ENCODE peak calls at places on chromosomes 4 and X, in four cellular contexts. G, O, B and C are unnamed samples.

GRCh38 chr4:88514557-88515511 is 8.7 kb downstream of the PYURF start:
- DNase-seq in G (no peak), O (no peak), B (no peak), C (no peak)

GRCh38 chr4:15469402-15470148 is at the start of gene CC2D2A:
- DNase-seq in G (no peak), O (no peak), B (no peak), C (peak; percentile 29)

GRCh38 chrX:123959281-123960063 is 2.0 kb upstream of the STAG2 start:
- DNase-seq in G (no peak), O (peak; percentile 79), B (peak; percentile 59), C (peak; percentile 38)

GRCh38 chrX:56564182-56564885 is 907 bp downstream of the UBQLN2 start:
- DNase-seq in G (peak; percentile 37), O (peak; percentile 27), B (peak; percentile 15), C (no peak)

GRCh38 chr4:8773124-8773931 is 98.3 kb downstream of the HMX1 start:
- DNase-seq in G (no peak), O (peak; percentile 9), B (no peak), C (peak; percentile 73)

GRCh38 chr4:39026096-39026495 is 6.1 kb downstream of the TMEM156 start:
- DNase-seq in G (no peak), O (no peak), B (no peak), C (no peak)

GRCh38 chrX:22559506-22559905 is 286.8 kb downstream of the CBLL2 start:
- DNase-seq in G (no peak), O (no peak), B (no peak), C (no peak)

GRCh38 chrX:68146054-68146453 is 287.2 kb downstream of the OPHN1 start:
- DNase-seq in G (no peak), O (no peak), B (no peak), C (no peak)

GRCh38 chr4:11488657-11489448 is 60.2 kb upstream of the HS3ST1 start:
- DNase-seq in G (no peak), O (no peak), B (no peak), C (no peak)

GRCh38 chr4:40280586-40280985 is 54.5 kb upstream of the CHRNA9 start:
- DNase-seq in G (no peak), O (no peak), B (no peak), C (no peak)

GRCh38 chr4:171929907-171930306 is 116.7 kb downstream of the GALNTL6 start:
- DNase-seq in G (no peak), O (no peak), B (no peak), C (no peak)

GRCh38 chr4:108425988-108426387 is 194.4 kb upstream of the RPL34 start:
- DNase-seq in G (no peak), O (no peak), B (no peak), C (no peak)

GRCh38 chr4:108492816-108493595 is 127.4 kb upstream of the RPL34 start:
- DNase-seq in G (peak; percentile 79), O (no peak), B (no peak), C (no peak)

GRCh38 chr4:173333658-173334084 is 487 bp downstream of the HMGB2 start:
- DNase-seq in G (no peak), O (peak; percentile 82), B (peak; percentile 22), C (peak; percentile 63)

GRCh38 chrX:49070988-49071387 is 2.8 kb downstream of the PRAF2 start:
- DNase-seq in G (no peak), O (no peak), B (no peak), C (no peak)

GRCh38 chrX:49072712-49073095 is 1.1 kb downstream of the PRAF2 start:
- DNase-seq in G (no peak), O (no peak), B (no peak), C (no peak)

GRCh38 chrX:49075347-49075746 is 1.5 kb upstream of the PRAF2 start:
- DNase-seq in G (no peak), O (no peak), B (no peak), C (no peak)

GRCh38 chrX:49071877-49072711 is 1.7 kb downstream of the PRAF2 start:
- DNase-seq in G (peak; percentile 60), O (peak; percentile 76), B (peak; percentile 68), C (peak; percentile 89)

GRCh38 chrX:49073641-49074575 is at the start of gene PRAF2:
- DNase-seq in G (peak; percentile 85), O (peak; percentile 91), B (peak; percentile 89), C (peak; percentile 95)
- TF ChIP-seq POLR2A in G (no peak), O (no peak), B (peak; percentile 58), C (peak; percentile 43)

GRCh38 chr4:6673660-6674499 is 19.8 kb upstream of the S100P start:
- DNase-seq in G (peak; percentile 92), O (peak; percentile 96), B (peak; percentile 81), C (peak; percentile 96)
- TF ChIP-seq CTCF in G (no peak), O (no peak), B (peak; percentile 44), C (no peak)

DNA sequence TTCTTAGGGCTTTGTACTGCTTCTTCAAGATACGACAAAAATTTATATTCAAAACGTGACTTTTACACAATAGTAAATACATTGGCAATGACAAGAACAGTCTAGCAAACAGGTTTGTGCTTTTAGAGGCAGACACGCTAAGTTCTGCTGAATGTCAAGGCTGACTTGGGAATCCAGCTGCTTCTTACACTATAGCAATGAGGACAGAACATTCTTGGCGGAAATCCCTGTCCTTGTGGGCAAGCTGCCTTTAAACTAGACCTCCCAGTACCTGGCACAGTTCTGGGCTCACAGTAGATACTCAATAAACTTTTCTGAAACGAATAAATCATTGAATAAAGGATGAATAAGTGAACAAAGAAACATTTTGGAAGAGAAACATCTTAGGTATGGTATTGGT is 148.2 kb downstream of the RASL11B start:
- DNase-seq in G (no peak), O (peak; percentile 86), B (peak; percentile 70), C (no peak)
- TF ChIP-seq EP300 in G (no peak), O (peak; percentile 63), B (peak; percentile 37), C (no peak)

GRCh38 chrX:86051741-86052140 is 4.4 kb upstream of the CHM start:
- DNase-seq in G (no peak), O (no peak), B (no peak), C (no peak)

GRCh38 chrX:86044210-86044609 is 3.1 kb downstream of the CHM start:
- DNase-seq in G (no peak), O (no peak), B (no peak), C (no peak)

DNA sequence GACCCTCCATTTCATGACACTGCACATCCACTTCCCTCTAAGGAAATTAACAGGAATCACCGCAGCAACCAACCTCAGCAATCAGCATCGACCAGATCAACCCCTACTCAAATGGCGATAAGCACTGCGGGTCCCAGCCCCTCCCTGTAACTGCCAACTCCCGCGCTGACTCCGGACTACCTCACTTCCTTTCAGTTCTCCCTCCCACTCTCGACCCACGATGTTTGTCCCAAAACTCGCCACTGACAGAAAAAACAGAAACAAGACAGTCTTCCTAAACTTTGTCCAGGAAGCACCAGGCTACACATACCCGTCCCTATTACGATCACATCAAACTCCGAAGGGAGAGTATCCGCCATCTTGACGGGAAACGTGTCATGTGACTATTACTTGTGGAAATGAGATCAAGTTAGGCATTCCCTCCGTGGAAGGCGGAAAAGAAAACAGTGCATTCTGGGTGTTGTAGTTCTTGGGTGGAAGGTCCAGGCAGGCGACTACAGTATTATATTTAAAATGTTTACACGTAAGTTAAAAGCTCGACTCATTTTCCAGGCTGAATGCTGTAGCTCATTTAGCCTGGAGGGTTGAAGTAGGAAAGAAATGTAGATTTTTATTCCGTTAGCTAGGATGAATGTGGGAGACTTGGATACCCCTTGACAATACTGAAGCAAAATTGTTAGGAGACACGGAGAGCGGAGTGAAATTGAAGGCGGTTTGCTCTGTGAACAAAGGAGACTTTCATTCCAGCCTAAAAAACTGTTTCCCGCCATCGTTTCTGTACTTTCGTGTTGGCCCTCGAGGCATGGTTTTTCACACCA is at the start of gene CHM:
- DNase-seq in G (peak; percentile 52), O (peak; percentile 52), B (peak; percentile 71), C (peak; percentile 66)
- TF ChIP-seq POLR2A in G (peak; percentile 61), O (peak; percentile 33), B (peak; percentile 57), C (no peak)

DNA sequence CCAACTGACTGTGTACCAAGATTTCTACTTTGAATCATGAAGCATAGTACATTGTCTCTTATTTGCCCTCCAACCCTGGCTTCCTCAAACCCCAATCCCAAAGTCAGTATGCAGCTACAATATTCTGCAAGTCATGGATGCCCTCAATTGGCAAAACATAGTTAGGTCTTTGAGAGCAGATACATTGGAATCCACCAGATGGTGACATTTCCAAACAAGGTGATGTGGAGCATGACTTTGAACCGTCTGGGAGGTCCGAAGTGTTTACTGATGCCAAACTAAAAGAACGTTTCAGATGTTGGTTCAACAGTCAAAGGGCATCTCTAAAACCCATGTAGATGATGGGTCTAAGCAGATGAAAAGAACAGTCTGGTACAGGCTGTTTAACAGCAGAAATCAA is 43.7 kb upstream of the FRMD7 start:
- DNase-seq in G (no peak), O (no peak), B (no peak), C (no peak)
- TF ChIP-seq CTCF in G (no peak), O (no peak), B (no peak), C (no peak)

DNA sequence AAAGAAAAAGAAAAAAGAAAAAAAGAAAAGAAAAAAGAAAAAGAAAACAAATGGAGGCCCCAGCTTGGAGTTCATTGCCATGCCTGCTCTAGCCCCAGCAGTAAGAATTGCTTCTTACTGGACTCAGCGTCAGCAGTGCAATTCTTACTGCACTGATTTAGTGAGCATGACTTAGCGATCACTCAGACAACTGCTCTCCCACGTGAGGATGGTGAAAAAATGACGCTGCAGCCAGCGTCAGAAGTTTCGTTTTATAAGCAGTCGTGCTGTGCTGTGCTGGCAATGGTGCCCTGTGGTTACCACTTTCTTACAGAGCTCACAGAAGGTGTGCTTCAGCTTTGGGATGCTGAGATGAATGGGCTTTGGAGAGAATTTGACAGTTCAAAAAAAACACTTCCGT is 68.3 kb upstream of the DDX3X start:
- DNase-seq in G (no peak), O (peak; percentile 38), B (peak; percentile 6), C (no peak)
- TF ChIP-seq EP300 in G (no peak), O (no peak), B (peak; percentile 14), C (no peak)